ENCODE peak calls at places on chromosomes 2 and 18, in five cellular contexts. One of them, this sample, is unnamed.
A peak's percentile ranks its signal among the peaks of the same experiment; 100 is the strongest.

GRCh38 chr18:63199743-63200241 is 119.8 kb downstream of the BCL2 start:
- DNase-seq in left lung: no peak
- DNase-seq in stomach: no peak
- DNase-seq in neural progenitor cell: no peak
- DNase-seq in adrenal gland: no peak
- DNase-seq in this sample: peak; percentile 53

GRCh38 chr2:134252092-134252775 is 1.6 kb upstream of the MGAT5 start:
- DNase-seq in stomach: no peak
- DNase-seq in neural progenitor cell: no peak
- DNase-seq in adrenal gland: no peak
- DNase-seq in left lung: no peak
- DNase-seq in this sample: no peak

GRCh38 chr2:209383212-209383611 is 40.6 kb upstream of the MAP2 start:
- DNase-seq in adrenal gland: peak; percentile 52
- DNase-seq in stomach: no peak
- DNase-seq in left lung: no peak
- DNase-seq in neural progenitor cell: no peak
- DNase-seq in this sample: no peak

GRCh38 chr18:59712311-59712710 is 15.1 kb upstream of the CCBE1 start:
- DNase-seq in left lung: no peak
- DNase-seq in neural progenitor cell: no peak
- DNase-seq in stomach: no peak
- DNase-seq in adrenal gland: no peak
- DNase-seq in this sample: no peak

GRCh38 chr2:152456262-152456661 is 121.3 kb downstream of the FMNL2 start:
- DNase-seq in neural progenitor cell: no peak
- DNase-seq in left lung: no peak
- DNase-seq in adrenal gland: no peak
- DNase-seq in stomach: no peak
- DNase-seq in this sample: no peak

GRCh38 chr2:184589261-184589660 is 9.1 kb upstream of the ZNF804A start:
- DNase-seq in neural progenitor cell: no peak
- DNase-seq in stomach: no peak
- DNase-seq in adrenal gland: no peak
- DNase-seq in left lung: no peak
- DNase-seq in this sample: no peak

GRCh38 chr2:185219981-185220380 is 518.6 kb upstream of the FSIP2 start:
- DNase-seq in left lung: no peak
- DNase-seq in adrenal gland: no peak
- DNase-seq in neural progenitor cell: no peak
- DNase-seq in stomach: no peak
- DNase-seq in this sample: no peak

GRCh38 chr2:218876562-218877219 is 4.0 kb upstream of the WNT10A start:
- DNase-seq in neural progenitor cell: peak; percentile 80
- DNase-seq in left lung: no peak
- DNase-seq in stomach: peak; percentile 75
- DNase-seq in adrenal gland: peak; percentile 63
- DNase-seq in this sample: peak; percentile 70

GRCh38 chr18:37519506-37520135 is 46.0 kb downstream of the CELF4 start:
- DNase-seq in stomach: no peak
- DNase-seq in adrenal gland: no peak
- DNase-seq in left lung: no peak
- DNase-seq in neural progenitor cell: no peak
- DNase-seq in this sample: no peak

GRCh38 chr2:148021059-148021985 is at the start of gene MBD5:
- DNase-seq in left lung: peak; percentile 60
- DNase-seq in neural progenitor cell: peak; percentile 78
- DNase-seq in adrenal gland: peak; percentile 56
- DNase-seq in stomach: peak; percentile 37
- DNase-seq in this sample: peak; percentile 54

GRCh38 chr2:36530178-36530982 is 67.6 kb downstream of the FEZ2 start:
- DNase-seq in left lung: no peak
- DNase-seq in neural progenitor cell: no peak
- DNase-seq in stomach: no peak
- DNase-seq in adrenal gland: no peak
- DNase-seq in this sample: no peak

GRCh38 chr2:133986076-133986837 is 267.6 kb upstream of the MGAT5 start:
- DNase-seq in neural progenitor cell: no peak
- DNase-seq in adrenal gland: peak; percentile 63
- DNase-seq in left lung: no peak
- DNase-seq in stomach: no peak
- DNase-seq in this sample: no peak

GRCh38 chr2:159941729-159942128 is 120.7 kb downstream of the PLA2R1 start:
- DNase-seq in adrenal gland: no peak
- DNase-seq in stomach: no peak
- DNase-seq in neural progenitor cell: no peak
- DNase-seq in left lung: no peak
- DNase-seq in this sample: no peak

GRCh38 chr2:97736185-97736584 is 22.8 kb downstream of the ZAP70 start:
- DNase-seq in adrenal gland: no peak
- DNase-seq in left lung: no peak
- DNase-seq in stomach: no peak
- DNase-seq in neural progenitor cell: no peak
- DNase-seq in this sample: no peak

GRCh38 chr18:50981381-50981780 is 13.5 kb downstream of the ELAC1 start:
- DNase-seq in stomach: no peak
- DNase-seq in adrenal gland: no peak
- DNase-seq in left lung: no peak
- DNase-seq in neural progenitor cell: no peak
- DNase-seq in this sample: no peak
- H3K36me3 ChIP-seq in stomach: peaks cover 56% of the 10 kb centered on the region
- H3K36me3 ChIP-seq in adrenal gland: no peaks in the 10 kb centered on the region
- H3K36me3 ChIP-seq in left lung: peaks cover 45% of the 10 kb centered on the region
- H3K36me3 ChIP-seq in neural progenitor cell: peaks cover 13% of the 10 kb centered on the region
- H3K36me3 ChIP-seq in this sample: peaks cover 12% of the 10 kb centered on the region

GRCh38 chr2:11133936-11134320 is 21.3 kb upstream of the SLC66A3 start:
- DNase-seq in adrenal gland: no peak
- DNase-seq in neural progenitor cell: no peak
- DNase-seq in left lung: no peak
- DNase-seq in stomach: no peak
- DNase-seq in this sample: no peak

GRCh38 chr2:11134349-11134748 is 20.9 kb upstream of the SLC66A3 start:
- DNase-seq in neural progenitor cell: no peak
- DNase-seq in left lung: no peak
- DNase-seq in adrenal gland: no peak
- DNase-seq in stomach: no peak
- DNase-seq in this sample: no peak

GRCh38 chr2:11133238-11133935 is 21.9 kb upstream of the SLC66A3 start:
- DNase-seq in adrenal gland: no peak
- DNase-seq in left lung: no peak
- DNase-seq in stomach: no peak
- DNase-seq in neural progenitor cell: peak; percentile 76
- DNase-seq in this sample: no peak

GRCh38 chr2:11131166-11131920 is 23.9 kb upstream of the SLC66A3 start:
- DNase-seq in neural progenitor cell: no peak
- DNase-seq in left lung: no peak
- DNase-seq in adrenal gland: no peak
- DNase-seq in stomach: no peak
- DNase-seq in this sample: no peak

GRCh38 chr2:11132036-11132671 is 23.1 kb upstream of the SLC66A3 start:
- DNase-seq in stomach: no peak
- DNase-seq in adrenal gland: no peak
- DNase-seq in left lung: no peak
- DNase-seq in neural progenitor cell: no peak
- DNase-seq in this sample: no peak
- H3K4me3 ChIP-seq in stomach: peak overlapping the region; percentile 56
- H3K4me3 ChIP-seq in adrenal gland: no peak overlapping the region
- H3K4me3 ChIP-seq in left lung: peak overlapping the region; percentile 37
- H3K4me3 ChIP-seq in neural progenitor cell: no peak overlapping the region
- H3K4me3 ChIP-seq in this sample: peak overlapping the region; percentile 79

GRCh38 chr18:36142751-36143150 is 13.1 kb downstream of the ELP2 start:
- DNase-seq in adrenal gland: no peak
- DNase-seq in left lung: no peak
- DNase-seq in stomach: no peak
- DNase-seq in neural progenitor cell: no peak
- DNase-seq in this sample: no peak
- H3K36me3 ChIP-seq in adrenal gland: no peaks in the 10 kb centered on the region
- H3K36me3 ChIP-seq in left lung: peaks cover 96% of the 10 kb centered on the region
- H3K36me3 ChIP-seq in stomach: peaks cover 100% of the 10 kb centered on the region
- H3K36me3 ChIP-seq in neural progenitor cell: peaks cover 34% of the 10 kb centered on the region
- H3K36me3 ChIP-seq in this sample: peaks cover 35% of the 10 kb centered on the region

GRCh38 chr18:42459873-42460272 is 504.8 kb downstream of the PIK3C3 start:
- DNase-seq in left lung: no peak
- DNase-seq in adrenal gland: no peak
- DNase-seq in stomach: no peak
- DNase-seq in neural progenitor cell: no peak
- DNase-seq in this sample: no peak
- H3K4me3 ChIP-seq in left lung: no peak overlapping the region
- H3K4me3 ChIP-seq in adrenal gland: no peak overlapping the region
- H3K4me3 ChIP-seq in stomach: no peak overlapping the region
- H3K4me3 ChIP-seq in neural progenitor cell: no peak overlapping the region
- H3K4me3 ChIP-seq in this sample: no peak overlapping the region

GRCh38 chr2:32502941-32503340 is 124.9 kb upstream of the TTC27 start:
- DNase-seq in neural progenitor cell: no peak
- DNase-seq in left lung: no peak
- DNase-seq in adrenal gland: no peak
- DNase-seq in stomach: no peak
- DNase-seq in this sample: no peak
- H3K36me3 ChIP-seq in neural progenitor cell: peaks cover 7% of the 10 kb centered on the region
- H3K36me3 ChIP-seq in left lung: peaks cover 79% of the 10 kb centered on the region
- H3K36me3 ChIP-seq in adrenal gland: no peaks in the 10 kb centered on the region
- H3K36me3 ChIP-seq in stomach: peaks cover 98% of the 10 kb centered on the region
- H3K36me3 ChIP-seq in this sample: peaks cover 25% of the 10 kb centered on the region

DNA sequence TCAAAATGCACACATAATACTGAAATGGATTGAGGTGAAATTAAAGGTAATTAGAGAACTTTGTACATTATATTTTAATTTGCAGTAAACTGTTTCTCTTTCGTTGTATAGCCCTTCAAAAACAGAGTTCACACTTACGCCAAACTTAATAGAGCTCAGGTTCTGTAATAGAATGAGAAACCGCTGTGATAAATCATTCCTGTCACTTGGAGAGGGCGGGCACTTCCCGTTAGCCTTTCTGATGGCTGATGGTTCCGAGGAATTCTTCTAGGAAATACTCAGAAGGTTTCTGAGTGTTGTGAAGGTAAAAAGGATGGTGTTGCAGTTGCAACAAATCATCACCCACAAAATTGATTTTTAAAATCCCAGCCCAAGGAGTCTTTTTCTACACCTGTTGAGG is 155.9 kb upstream of the ALKAL2 start:
- DNase-seq in stomach: no peak
- DNase-seq in neural progenitor cell: no peak
- DNase-seq in adrenal gland: no peak
- DNase-seq in left lung: no peak
- DNase-seq in this sample: no peak
- H3K4me3 ChIP-seq in stomach: no peak overlapping the region
- H3K4me3 ChIP-seq in neural progenitor cell: no peak overlapping the region
- H3K4me3 ChIP-seq in adrenal gland: no peak overlapping the region
- H3K4me3 ChIP-seq in left lung: no peak overlapping the region
- H3K4me3 ChIP-seq in this sample: no peak overlapping the region

DNA sequence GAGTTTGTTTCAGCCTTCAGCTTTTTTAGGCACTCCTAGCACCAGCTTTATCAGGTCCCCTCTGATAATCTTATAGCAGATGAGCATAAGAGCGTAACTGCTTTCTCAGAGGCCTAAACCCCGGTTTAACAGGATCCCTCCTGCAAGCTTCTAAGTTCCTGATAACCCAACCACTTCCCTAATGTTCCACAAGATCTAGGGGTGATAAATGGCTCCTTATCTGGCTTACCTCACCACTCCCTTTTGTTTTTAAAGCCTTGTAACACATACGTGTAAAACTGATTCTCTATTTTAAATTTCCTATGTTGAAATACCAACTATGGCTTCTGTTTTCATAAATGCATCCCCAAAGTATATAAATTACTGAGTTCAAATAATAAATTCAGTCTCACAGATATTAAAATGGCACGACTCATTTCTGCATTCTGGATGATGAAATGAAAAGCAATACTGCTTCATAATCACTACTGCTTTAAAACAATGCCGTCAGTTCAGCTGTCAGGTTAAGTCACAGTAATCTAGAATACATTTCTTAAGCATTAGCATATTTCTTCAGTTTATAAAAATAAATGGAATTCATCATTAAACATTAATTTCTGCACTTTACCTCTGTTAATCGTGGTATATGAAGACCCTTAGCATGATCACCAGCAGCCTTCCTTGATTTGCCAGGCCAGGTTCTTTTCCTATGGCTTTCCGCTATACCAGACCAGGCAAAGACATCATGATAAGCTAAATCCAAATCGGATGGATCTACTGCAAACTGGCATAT is 126.3 kb downstream of the C2orf74 start:
- DNase-seq in neural progenitor cell: no peak
- DNase-seq in left lung: no peak
- DNase-seq in stomach: no peak
- DNase-seq in adrenal gland: no peak
- DNase-seq in this sample: no peak
- H3K36me3 ChIP-seq in neural progenitor cell: peaks cover 6% of the 10 kb centered on the region
- H3K36me3 ChIP-seq in left lung: peaks cover 34% of the 10 kb centered on the region
- H3K36me3 ChIP-seq in stomach: peaks cover 37% of the 10 kb centered on the region
- H3K36me3 ChIP-seq in adrenal gland: no peaks in the 10 kb centered on the region
- H3K36me3 ChIP-seq in this sample: peaks cover 18% of the 10 kb centered on the region

GRCh38 chr2:38748391-38748790 is 2.8 kb downstream of the SRSF7 start:
- DNase-seq in adrenal gland: no peak
- DNase-seq in neural progenitor cell: no peak
- DNase-seq in left lung: no peak
- DNase-seq in stomach: no peak
- DNase-seq in this sample: no peak
- H3K4me3 ChIP-seq in adrenal gland: no peak overlapping the region
- H3K4me3 ChIP-seq in neural progenitor cell: peak overlapping the region; percentile 83
- H3K4me3 ChIP-seq in left lung: no peak overlapping the region
- H3K4me3 ChIP-seq in stomach: no peak overlapping the region
- H3K4me3 ChIP-seq in this sample: no peak overlapping the region

GRCh38 chr2:178843688-178844087 is 36.5 kb upstream of the TTN start:
- DNase-seq in neural progenitor cell: no peak
- DNase-seq in stomach: no peak
- DNase-seq in left lung: no peak
- DNase-seq in adrenal gland: no peak
- DNase-seq in this sample: no peak

GRCh38 chr2:178844269-178844668 is 37.0 kb upstream of the TTN start:
- DNase-seq in left lung: no peak
- DNase-seq in stomach: no peak
- DNase-seq in adrenal gland: no peak
- DNase-seq in neural progenitor cell: no peak
- DNase-seq in this sample: no peak

GRCh38 chr2:178845565-178846457 is 38.6 kb upstream of the TTN start:
- DNase-seq in neural progenitor cell: no peak
- DNase-seq in stomach: no peak
- DNase-seq in adrenal gland: no peak
- DNase-seq in left lung: no peak
- DNase-seq in this sample: no peak

GRCh38 chr2:178846458-178846802 is 39.2 kb upstream of the TTN start:
- DNase-seq in adrenal gland: no peak
- DNase-seq in stomach: no peak
- DNase-seq in left lung: no peak
- DNase-seq in neural progenitor cell: no peak
- DNase-seq in this sample: no peak

DNA sequence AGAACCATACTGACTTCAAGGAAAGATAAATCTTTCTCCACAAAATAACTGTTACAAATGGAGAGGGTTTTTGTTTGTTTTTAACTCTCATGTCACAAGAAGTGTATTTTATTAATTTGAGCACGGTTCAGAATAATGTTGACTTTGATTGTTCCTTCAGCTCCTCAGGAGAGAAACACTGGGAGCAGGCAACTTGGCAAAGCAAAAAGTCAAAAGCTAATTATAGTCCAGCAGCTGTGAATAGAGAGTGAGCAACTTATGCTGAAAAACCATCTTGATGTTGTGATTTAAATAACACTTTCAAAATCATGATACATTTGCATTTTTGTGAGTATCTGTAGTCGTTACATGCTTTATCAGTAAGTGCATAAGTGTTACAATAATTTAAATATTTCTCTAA is 37.5 kb upstream of the TTN start:
- DNase-seq in neural progenitor cell: no peak
- DNase-seq in adrenal gland: no peak
- DNase-seq in left lung: no peak
- DNase-seq in stomach: no peak
- DNase-seq in this sample: no peak
- H3K36me3 ChIP-seq in neural progenitor cell: no peaks in the 10 kb centered on the region
- H3K36me3 ChIP-seq in adrenal gland: no peaks in the 10 kb centered on the region
- H3K36me3 ChIP-seq in left lung: no peaks in the 10 kb centered on the region
- H3K36me3 ChIP-seq in stomach: no peaks in the 10 kb centered on the region
- H3K36me3 ChIP-seq in this sample: no peaks in the 10 kb centered on the region

This sample was measured in CD8-positive, alpha-beta T cell.